ENCODE peak calls at places on chromosomes 11 and 22, in five cellular contexts. One of them, this sample, is unnamed.

GRCh38 chr11:100978442-100978841 is 151.2 kb downstream of the PGR start:
- DNase-seq in GM12878: no peak
- DNase-seq in H1: no peak
- DNase-seq in HCT116: no peak
- DNase-seq in K562: no peak
- DNase-seq in this sample: no peak

GRCh38 chr11:31655483-31655882 is 145.9 kb downstream of the ELP4 start:
- DNase-seq in GM12878: no peak
- DNase-seq in K562: no peak
- DNase-seq in H1: no peak
- DNase-seq in HCT116: peak; percentile 84
- DNase-seq in this sample: no peak

GRCh38 chr11:65112226-65112550 is 516 bp downstream of the TM7SF2 start:
- DNase-seq in GM12878: no peak
- DNase-seq in H1: peak; percentile 76
- DNase-seq in K562: no peak
- DNase-seq in HCT116: no peak
- DNase-seq in this sample: no peak

GRCh38 chr11:131511794-131512193 is 141.4 kb downstream of the NTM start:
- DNase-seq in GM12878: no peak
- DNase-seq in HCT116: no peak
- DNase-seq in K562: peak; percentile 36
- DNase-seq in H1: peak; percentile 82
- DNase-seq in this sample: peak; percentile 60

GRCh38 chr22:36365020-36365411 is 22.8 kb downstream of the MYH9 start:
- DNase-seq in K562: peak; percentile 82
- DNase-seq in HCT116: peak; percentile 76
- DNase-seq in GM12878: no peak
- DNase-seq in H1: no peak
- DNase-seq in this sample: no peak

GRCh38 chr11:95299078-95299611 is 68.1 kb upstream of the SESN3 start:
- DNase-seq in H1: no peak
- DNase-seq in GM12878: no peak
- DNase-seq in K562: no peak
- DNase-seq in HCT116: no peak
- DNase-seq in this sample: no peak

GRCh38 chr11:91947215-91947614 is 277.4 kb upstream of the FAT3 start:
- DNase-seq in H1: no peak
- DNase-seq in K562: peak; percentile 1
- DNase-seq in HCT116: no peak
- DNase-seq in GM12878: no peak
- DNase-seq in this sample: no peak

GRCh38 chr22:35915477-35916013 is 113.1 kb downstream of the RBFOX2 start:
- DNase-seq in K562: no peak
- DNase-seq in GM12878: no peak
- DNase-seq in HCT116: no peak
- DNase-seq in H1: no peak
- DNase-seq in this sample: no peak

GRCh38 chr11:99773646-99774045 is 752.9 kb downstream of the CNTN5 start:
- DNase-seq in HCT116: no peak
- DNase-seq in GM12878: no peak
- DNase-seq in H1: no peak
- DNase-seq in K562: no peak
- DNase-seq in this sample: no peak

GRCh38 chr11:40241524-40242037 is 1217.9 kb downstream of the LRRC4C start:
- DNase-seq in H1: no peak
- DNase-seq in K562: no peak
- DNase-seq in HCT116: no peak
- DNase-seq in GM12878: peak; percentile 74
- DNase-seq in this sample: no peak

GRCh38 chr11:65212226-65212801 is 30.6 kb downstream of the CAPN1 start:
- DNase-seq in K562: peak; percentile 61
- DNase-seq in GM12878: no peak
- DNase-seq in H1: no peak
- DNase-seq in HCT116: no peak
- DNase-seq in this sample: no peak

GRCh38 chr11:111540114-111540920 is at the start of gene LAYN:
- DNase-seq in H1: peak; percentile 76
- DNase-seq in GM12878: no peak
- DNase-seq in K562: no peak
- DNase-seq in HCT116: no peak
- DNase-seq in this sample: no peak

GRCh38 chr11:32331098-32331497 is 104.2 kb downstream of the WT1 start:
- DNase-seq in H1: no peak
- DNase-seq in K562: no peak
- DNase-seq in GM12878: no peak
- DNase-seq in HCT116: no peak
- DNase-seq in this sample: no peak

GRCh38 chr11:61963282-61964057 is 4.0 kb downstream of the FTH1 start:
- DNase-seq in H1: no peak
- DNase-seq in HCT116: no peak
- DNase-seq in K562: peak; percentile 58
- DNase-seq in GM12878: peak; percentile 53
- DNase-seq in this sample: no peak

GRCh38 chr11:122322369-122322768 is 206.4 kb upstream of the BLID start:
- DNase-seq in GM12878: no peak
- DNase-seq in K562: no peak
- DNase-seq in H1: no peak
- DNase-seq in HCT116: no peak
- DNase-seq in this sample: no peak

GRCh38 chr11:33317662-33318061 is 60.5 kb downstream of the HIPK3 start:
- DNase-seq in GM12878: no peak
- DNase-seq in K562: no peak
- DNase-seq in H1: no peak
- DNase-seq in HCT116: no peak
- DNase-seq in this sample: no peak

GRCh38 chr11:72641900-72642814 is 32.1 kb downstream of the PDE2A start:
- DNase-seq in H1: peak; percentile 76
- DNase-seq in GM12878: no peak
- DNase-seq in HCT116: no peak
- DNase-seq in K562: peak; percentile 57
- DNase-seq in this sample: peak; percentile 91

GRCh38 chr11:64655901-64656601 is 65.0 kb downstream of the SLC22A12 start:
- DNase-seq in K562: no peak
- DNase-seq in H1: no peak
- DNase-seq in HCT116: no peak
- DNase-seq in GM12878: no peak
- DNase-seq in this sample: no peak

GRCh38 chr22:17733484-17733883 is 40.8 kb downstream of the BID start:
- DNase-seq in GM12878: no peak
- DNase-seq in HCT116: no peak
- DNase-seq in H1: no peak
- DNase-seq in K562: no peak
- DNase-seq in this sample: no peak

GRCh38 chr11:37449146-37449545 is 851.1 kb upstream of the RAG2 start:
- DNase-seq in GM12878: no peak
- DNase-seq in H1: no peak
- DNase-seq in HCT116: no peak
- DNase-seq in K562: peak; percentile 3
- DNase-seq in this sample: peak; percentile 9

GRCh38 chr22:23856721-23857605 is 712 bp upstream of the SLC2A11 start:
- DNase-seq in K562: no peak
- DNase-seq in HCT116: no peak
- DNase-seq in GM12878: no peak
- DNase-seq in H1: peak; percentile 72
- DNase-seq in this sample: peak; percentile 83

GRCh38 chr11:85884581-85885021 is 29.4 kb downstream of the CCDC83 start:
- DNase-seq in H1: no peak
- DNase-seq in HCT116: no peak
- DNase-seq in GM12878: no peak
- DNase-seq in K562: no peak
- DNase-seq in this sample: no peak

GRCh38 chr22:44906999-44907644 is 102.7 kb downstream of the PHF21B start:
- DNase-seq in K562: no peak
- DNase-seq in GM12878: no peak
- DNase-seq in H1: no peak
- DNase-seq in HCT116: no peak
- DNase-seq in this sample: no peak

DNA sequence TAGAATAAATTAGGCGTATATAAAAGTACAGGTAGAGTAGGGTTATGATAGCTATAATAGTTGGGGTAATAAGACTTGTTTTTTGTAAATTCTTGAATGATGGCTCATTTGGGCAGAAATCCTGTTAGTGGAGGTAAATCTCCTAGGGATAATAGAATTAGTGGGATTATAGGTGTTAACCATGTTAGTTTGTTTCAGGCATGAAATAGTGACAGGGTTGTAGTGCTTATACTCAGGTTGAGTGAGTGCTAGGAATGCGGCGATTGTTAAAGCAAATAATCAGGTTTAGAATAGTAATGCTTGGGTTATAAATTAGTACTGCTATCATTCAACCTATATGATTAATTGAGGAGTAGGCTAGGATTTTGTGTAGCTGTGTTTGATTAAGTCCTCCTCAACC is 297.1 kb downstream of the DYNC2H1 start:
- DNase-seq in GM12878: no peak
- DNase-seq in H1: no peak
- DNase-seq in HCT116: no peak
- DNase-seq in K562: no peak
- DNase-seq in this sample: no peak
- TF ChIP-seq JUND in GM12878: no peak
- TF ChIP-seq JUND in H1: no peak
- TF ChIP-seq JUND in HCT116: no peak
- TF ChIP-seq JUND in K562: no peak
- TF ChIP-seq JUND in this sample: no peak

DNA sequence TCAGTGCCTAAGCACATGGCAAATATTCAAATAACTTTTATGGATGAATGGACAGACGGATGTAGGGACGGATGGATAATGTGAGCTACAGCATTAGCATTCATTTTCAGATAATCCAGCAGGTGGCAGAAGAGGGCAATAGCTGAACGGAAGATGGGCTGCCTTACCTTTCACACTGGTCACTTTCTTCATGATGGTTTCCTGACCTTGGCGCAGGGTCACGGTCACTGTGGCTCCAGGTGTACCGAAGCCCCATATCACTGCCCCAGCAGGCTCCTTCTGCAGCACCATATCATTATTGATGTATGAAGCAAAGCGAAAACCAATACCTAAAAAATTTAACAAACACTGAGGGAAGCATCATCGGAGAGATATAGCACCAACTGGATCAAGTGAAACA is 4.3 kb downstream of the SIAE start:
- DNase-seq in GM12878: no peak
- DNase-seq in HCT116: peak; percentile 28
- DNase-seq in H1: peak; percentile 57
- DNase-seq in K562: peak; percentile 78
- DNase-seq in this sample: peak; percentile 87
- TF ChIP-seq JUND in GM12878: no peak
- TF ChIP-seq JUND in HCT116: no peak
- TF ChIP-seq JUND in H1: no peak
- TF ChIP-seq JUND in K562: no peak
- TF ChIP-seq JUND in this sample: no peak

GRCh38 chr11:80872116-80872728 is 1431.4 kb upstream of the TENM4 start:
- DNase-seq in HCT116: no peak
- DNase-seq in GM12878: no peak
- DNase-seq in K562: no peak
- DNase-seq in H1: no peak
- DNase-seq in this sample: no peak
- TF ChIP-seq JUND in HCT116: no peak
- TF ChIP-seq JUND in GM12878: no peak
- TF ChIP-seq JUND in K562: no peak
- TF ChIP-seq JUND in H1: no peak
- TF ChIP-seq JUND in this sample: no peak

DNA sequence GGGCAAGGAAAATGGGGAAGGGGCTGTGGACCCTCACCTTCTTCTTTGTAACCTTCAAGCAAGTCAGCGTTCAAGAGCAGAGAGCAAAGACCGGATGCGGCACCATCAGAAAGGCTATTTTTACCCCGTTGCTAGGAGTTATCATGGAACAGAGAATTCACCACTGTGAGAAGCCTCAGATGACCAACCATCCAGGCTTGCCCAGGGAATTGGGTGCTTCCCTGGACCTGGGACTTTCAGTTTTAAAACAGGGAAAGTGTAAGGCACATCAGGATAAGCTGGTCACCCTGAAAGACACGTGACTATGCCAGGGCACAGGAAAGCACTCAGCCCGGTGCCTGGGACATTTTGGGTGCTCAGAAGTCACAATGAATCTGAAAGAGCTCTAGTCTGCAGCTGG is 10.4 kb downstream of the GALNT18 start:
- DNase-seq in GM12878: no peak
- DNase-seq in H1: no peak
- DNase-seq in HCT116: no peak
- DNase-seq in K562: no peak
- DNase-seq in this sample: no peak
- TF ChIP-seq JUND in GM12878: no peak
- TF ChIP-seq JUND in H1: no peak
- TF ChIP-seq JUND in HCT116: no peak
- TF ChIP-seq JUND in K562: no peak
- TF ChIP-seq JUND in this sample: no peak

GRCh38 chr11:120305286-120305685 is 19.8 kb upstream of the TLCD5 start:
- DNase-seq in HCT116: no peak
- DNase-seq in H1: no peak
- DNase-seq in GM12878: no peak
- DNase-seq in K562: no peak
- DNase-seq in this sample: no peak
- TF ChIP-seq JUND in HCT116: no peak
- TF ChIP-seq JUND in H1: no peak
- TF ChIP-seq JUND in GM12878: no peak
- TF ChIP-seq JUND in K562: no peak
- TF ChIP-seq JUND in this sample: no peak

DNA sequence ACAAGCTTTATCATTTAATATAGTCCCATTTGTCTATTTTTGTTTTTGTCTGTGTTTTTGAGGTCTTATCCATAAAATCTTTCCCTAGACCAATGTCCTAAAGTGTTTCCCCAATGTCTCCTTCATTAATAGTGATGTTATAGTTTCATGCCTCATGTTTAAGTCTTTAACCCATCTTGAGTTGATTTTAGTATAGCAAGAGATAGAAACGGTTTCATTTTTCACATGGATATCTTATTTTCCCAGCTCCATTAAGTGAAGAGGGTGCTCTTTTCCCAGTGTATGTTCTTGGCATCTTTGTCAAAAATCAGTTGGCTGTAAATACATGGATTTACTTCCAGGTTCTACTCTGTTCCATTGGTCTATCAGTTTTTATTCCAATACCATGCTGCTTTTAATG is 58.2 kb downstream of the KCNQ1OT1 start:
- DNase-seq in HCT116: no peak
- DNase-seq in GM12878: no peak
- DNase-seq in K562: no peak
- DNase-seq in H1: no peak
- DNase-seq in this sample: no peak
- TF ChIP-seq JUND in HCT116: no peak
- TF ChIP-seq JUND in GM12878: no peak
- TF ChIP-seq JUND in K562: no peak
- TF ChIP-seq JUND in H1: no peak
- TF ChIP-seq JUND in this sample: no peak